ENCODE peak calls at places on chromosomes 2 and 18, in six cellular contexts. D, F, G, I, O and A are unnamed samples.

GRCh38 chr18:79515331-79515730 is 119.6 kb downstream of the NFATC1 start:
- DNase-seq in D (peak; percentile 13), F (no peak), G (no peak), I (no peak), O (no peak), A (no peak)

GRCh38 chr2:222295368-222296041 is 3.3 kb downstream of the PAX3 start:
- DNase-seq in D (peak; percentile 53), F (no peak), G (no peak), I (peak; percentile 63), O (no peak), A (peak; percentile 14)

GRCh38 chr2:9592699-9593098 is 37.1 kb upstream of the ADAM17 start:
- DNase-seq in D (no peak), F (no peak), G (no peak), I (no peak), O (no peak), A (peak; percentile 20)

GRCh38 chr2:44974064-44974715 is 32.7 kb downstream of the SIX3 start:
- DNase-seq in D (peak; percentile 78), F (peak; percentile 22), G (peak; percentile 75), I (peak; percentile 74), O (peak; percentile 65), A (peak; percentile 37)

GRCh38 chr2:69177063-69177771 is 164.2 kb downstream of the ANTXR1 start:
- DNase-seq in D (peak; percentile 70), F (peak; percentile 100), G (no peak), I (peak; percentile 49), O (peak; percentile 94), A (peak; percentile 96)

GRCh38 chr2:12437144-12437543 is 279.6 kb upstream of the TRIB2 start:
- DNase-seq in D (no peak), F (no peak), G (no peak), I (no peak), O (no peak), A (no peak)

GRCh38 chr2:156852210-156852609 is 405.3 kb upstream of the GALNT5 start:
- DNase-seq in D (no peak), F (no peak), G (no peak), I (no peak), O (no peak), A (no peak)

GRCh38 chr18:36269157-36269556 is 28.4 kb upstream of the FHOD3 start:
- DNase-seq in D (no peak), F (no peak), G (no peak), I (no peak), O (no peak), A (no peak)

GRCh38 chr18:3246636-3247242 is 862 bp upstream of the MYL12A start:
- DNase-seq in D (no peak), F (no peak), G (no peak), I (no peak), O (no peak), A (no peak)

GRCh38 chr18:64807560-64807959 is 658.7 kb upstream of the LINC00305 start:
- DNase-seq in D (no peak), F (no peak), G (no peak), I (no peak), O (no peak), A (no peak)

GRCh38 chr2:64780041-64780440 is 126.3 kb upstream of the SERTAD2 start:
- DNase-seq in D (no peak), F (no peak), G (no peak), I (no peak), O (no peak), A (peak; percentile 20)

GRCh38 chr18:57576316-57576715 is 10.2 kb downstream of the FECH start:
- DNase-seq in D (no peak), F (no peak), G (no peak), I (no peak), O (no peak), A (no peak)

GRCh38 chr18:3333056-3333720 is 71.3 kb downstream of the MYL12B start:
- DNase-seq in D (no peak), F (no peak), G (no peak), I (no peak), O (no peak), A (peak; percentile 53)

GRCh38 chr2:207432471-207432870 is 97.3 kb upstream of the CREB1 start:
- DNase-seq in D (no peak), F (peak; percentile 60), G (no peak), I (no peak), O (no peak), A (peak; percentile 82)

GRCh38 chr2:49583010-49583409 is 428.7 kb upstream of the FSHR start:
- DNase-seq in D (no peak), F (no peak), G (no peak), I (no peak), O (no peak), A (no peak)

GRCh38 chr2:158463496-158464095 is 6.8 kb downstream of the PKP4 start:
- DNase-seq in D (no peak), F (peak; percentile 61), G (no peak), I (no peak), O (peak; percentile 69), A (no peak)

GRCh38 chr2:71536311-71536710 is 83.0 kb downstream of the DYSF start:
- DNase-seq in D (peak; percentile 20), F (no peak), G (no peak), I (no peak), O (no peak), A (no peak)

GRCh38 chr2:29336741-29337340 is 221.6 kb downstream of the CLIP4 start:
- DNase-seq in D (no peak), F (no peak), G (no peak), I (no peak), O (no peak), A (no peak)

GRCh38 chr2:48016620-48017019 is 110.3 kb upstream of the FBXO11 start:
- DNase-seq in D (peak; percentile 38), F (no peak), G (no peak), I (peak; percentile 48), O (peak; percentile 33), A (no peak)

GRCh38 chr2:201008000-201008829 is 44.8 kb upstream of the ORC2 start:
- DNase-seq in D (no peak), F (no peak), G (no peak), I (no peak), O (no peak), A (no peak)

GRCh38 chr2:58740381-58740780 is 499.3 kb upstream of the FANCL start:
- DNase-seq in D (no peak), F (no peak), G (no peak), I (no peak), O (no peak), A (no peak)

GRCh38 chr2:18402-19271 is 27.7 kb downstream of the FAM110C start:
- DNase-seq in D (no peak), F (no peak), G (no peak), I (no peak), O (no peak), A (no peak)

GRCh38 chr2:68094111-68094510 is 31.3 kb upstream of the C1D start:
- DNase-seq in D (no peak), F (no peak), G (no peak), I (no peak), O (no peak), A (no peak)

GRCh38 chr2:234533631-234534030 is 36.8 kb upstream of the ARL4C start:
- DNase-seq in D (no peak), F (no peak), G (no peak), I (no peak), O (no peak), A (no peak)

GRCh38 chr18:74288730-74289129 is 3.0 kb downstream of the CYB5A start:
- DNase-seq in D (no peak), F (peak; percentile 41), G (no peak), I (no peak), O (peak; percentile 37), A (no peak)

GRCh38 chr2:151973901-151974199 is 125.0 kb downstream of the CACNB4 start:
- DNase-seq in D (peak; percentile 62), F (peak; percentile 5), G (peak; percentile 35), I (peak; percentile 55), O (peak; percentile 45), A (peak; percentile 29)

GRCh38 chr18:11689972-11690570 is 1.0 kb downstream of the GNAL start:
- DNase-seq in D (peak; percentile 52), F (peak; percentile 46), G (no peak), I (no peak), O (no peak), A (peak; percentile 2)

GRCh38 chr2:96965781-96966514 is 20.4 kb downstream of the FAM178B start:
- DNase-seq in D (no peak), F (no peak), G (no peak), I (no peak), O (no peak), A (no peak)

GRCh38 chr18:34764451-34764850 is 54.4 kb downstream of the DTNA start:
- DNase-seq in D (no peak), F (no peak), G (no peak), I (no peak), O (no peak), A (no peak)

GRCh38 chr2:29218071-29218470 is 102.9 kb downstream of the CLIP4 start:
- DNase-seq in D (no peak), F (no peak), G (no peak), I (no peak), O (no peak), A (no peak)

GRCh38 chr18:29181151-29181901 is 1004.4 kb upstream of the CDH2 start:
- DNase-seq in D (no peak), F (peak; percentile 97), G (no peak), I (no peak), O (peak; percentile 5), A (peak; percentile 98)

GRCh38 chr2:95574506-95574905 is 17.3 kb upstream of the TRIM43 start:
- DNase-seq in D (no peak), F (no peak), G (no peak), I (no peak), O (no peak), A (no peak)
- H2AFZ ChIP-seq in D (no peak overlapping the region), F (no peak overlapping the region), G (no peak overlapping the region), I (no peak overlapping the region), O (no peak overlapping the region), A (no peak overlapping the region)

GRCh38 chr18:61742555-61743429 is 150.0 kb downstream of the RNF152 start:
- DNase-seq in D (no peak), F (no peak), G (no peak), I (no peak), O (no peak), A (no peak)
- H4K91ac ChIP-seq in D (no peak overlapping the region), F (no peak overlapping the region), G (no peak overlapping the region), I (no peak overlapping the region), O (no peak overlapping the region), A (no peak overlapping the region)

DNA sequence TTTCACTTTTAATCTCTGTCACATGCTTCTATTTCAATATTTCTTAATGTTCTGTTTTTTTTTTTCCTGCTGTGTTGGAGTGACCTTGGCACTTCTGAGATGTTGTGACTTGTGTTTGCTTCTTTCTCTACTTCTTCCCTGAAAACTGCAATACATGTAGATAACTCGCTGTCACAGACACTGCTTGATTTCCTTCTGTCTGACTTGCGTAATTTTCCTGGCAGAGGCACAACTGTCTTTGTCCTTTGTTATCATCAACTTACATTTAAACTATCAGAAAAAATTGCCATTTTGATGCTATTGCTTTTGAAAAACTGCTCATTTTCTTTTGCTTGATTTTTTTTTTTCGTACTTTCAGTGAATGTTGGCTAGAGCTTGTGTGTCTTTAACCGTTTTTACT is 69.0 kb downstream of the BABAM2 start:
- DNase-seq in D (no peak), F (peak; percentile 58), G (no peak), I (no peak), O (no peak), A (peak; percentile 50)
- H2AFZ ChIP-seq in D (no peak overlapping the region), F (no peak overlapping the region), G (peak overlapping the region; percentile 27), I (no peak overlapping the region), O (no peak overlapping the region), A (no peak overlapping the region)

DNA sequence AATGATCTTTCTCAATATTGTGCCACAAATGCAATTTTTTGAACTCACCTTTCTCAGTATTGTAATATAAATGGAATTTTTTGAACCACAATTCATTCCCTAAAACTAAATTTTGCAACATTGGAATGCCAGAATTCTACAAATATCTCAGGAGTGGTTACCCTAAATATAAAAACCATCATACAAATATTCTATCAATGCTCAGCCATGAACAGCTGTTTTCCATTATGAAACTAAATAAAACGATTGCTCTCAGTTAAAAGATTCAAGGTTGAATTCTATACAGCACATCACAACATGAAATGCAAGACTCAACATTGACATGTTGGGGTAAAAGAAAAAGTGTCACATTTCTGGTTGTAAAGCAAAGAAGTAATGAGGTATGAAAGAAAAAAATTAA is 147.5 kb upstream of the PKDCC start:
- DNase-seq in D (no peak), F (no peak), G (no peak), I (no peak), O (no peak), A (peak; percentile 18)
- H4K91ac ChIP-seq in D (no peak overlapping the region), F (no peak overlapping the region), G (no peak overlapping the region), I (no peak overlapping the region), O (no peak overlapping the region), A (no peak overlapping the region)